ENCODE peak calls at places on chromosomes 3 and 15, in nine cellular contexts. J is lower leg skin, E is astrocyte of the spinal cord, L is mesenchymal stem cell, X is right atrium auricular region, Z is stomach, I is NB4, K is Peyer's patch, G is A549. U is an unnamed sample.

GRCh38 chr3:132256984-132257383 is 60.2 kb upstream of the ACP3 start:
- DNase-seq in J (no peak), E (peak), L (peak), X (no peak), Z (peak), I (peak), K (no peak), G (peak), U (peak)

GRCh38 chr3:42097166-42097946 is 6.2 kb downstream of the TRAK1 start:
- DNase-seq in J (no peak), E (peak), L (peak), X (peak), Z (no peak), I (no peak), K (no peak), G (no peak), U (peak)

GRCh38 chr3:52052831-52053306 is 3.5 kb downstream of the DUSP7 start:
- DNase-seq in J (peak), E (peak), L (peak), X (peak), Z (peak), I (peak), K (peak), G (peak), U (peak)

GRCh38 chr15:58442122-58442521 is 10.3 kb downstream of the LIPC start:
- DNase-seq in J (no peak), E (no peak), L (no peak), X (no peak), Z (no peak), I (no peak), K (no peak), G (peak), U (no peak)

GRCh38 chr3:196694202-196694638 is 17.8 kb downstream of the CEP19 start:
- DNase-seq in J (no peak), E (no peak), L (no peak), X (no peak), Z (no peak), I (peak), K (no peak), G (peak), U (no peak)

GRCh38 chr3:196563721-196564225 is 4.6 kb downstream of the WDR53 start:
- DNase-seq in J (no peak), E (peak), L (peak), X (no peak), Z (no peak), I (peak), K (no peak), G (peak), U (peak)

GRCh38 chr3:149936812-149937230 is 33.9 kb downstream of the PFN2 start:
- DNase-seq in J (no peak), E (peak), L (peak), X (no peak), Z (peak), I (peak), K (no peak), G (peak), U (peak)

GRCh38 chr3:164779816-164780215 is 298.5 kb downstream of the SI start:
- DNase-seq in J (no peak), E (no peak), L (peak), X (no peak), Z (no peak), I (no peak), K (no peak), G (peak), U (no peak)

GRCh38 chr3:20256144-20256543 is 70.1 kb upstream of the SGO1 start:
- DNase-seq in J (no peak), E (peak), L (no peak), X (no peak), Z (no peak), I (no peak), K (no peak), G (no peak), U (no peak)

GRCh38 chr3:42129014-42129953 is 38.1 kb downstream of the TRAK1 start:
- DNase-seq in J (no peak), E (peak), L (peak), X (no peak), Z (peak), I (no peak), K (peak), G (peak), U (peak)

GRCh38 chr3:11582123-11582968 is 61.4 kb downstream of the VGLL4 start:
- DNase-seq in J (peak), E (peak), L (peak), X (peak), Z (peak), I (no peak), K (no peak), G (no peak), U (peak)
- H3K4me3 ChIP-seq in J (no peak), E (peak), L (no peak), X (peak), Z (peak), I (no peak), K (peak), G (no peak), U (peak)

DNA sequence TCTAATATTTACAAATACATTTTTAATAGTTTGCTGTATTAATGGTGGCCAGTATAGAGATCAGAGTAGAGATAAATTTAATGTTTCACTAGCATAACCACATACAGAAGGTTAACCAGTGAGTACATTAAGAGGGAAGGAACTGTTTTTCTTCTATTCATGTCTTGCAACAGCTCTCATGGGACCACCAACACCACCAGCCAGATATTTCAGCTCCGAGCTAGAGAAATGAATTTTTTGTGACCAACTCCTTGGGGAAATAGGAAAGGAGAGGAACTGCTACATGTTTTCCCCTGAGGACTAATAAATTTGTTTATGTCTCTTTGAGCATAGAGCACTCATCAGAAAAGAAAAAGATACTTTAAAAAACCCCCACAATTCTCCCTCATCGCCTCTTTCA is 247.5 kb downstream of the MBNL1 start:
- DNase-seq in J (no peak), E (no peak), L (no peak), X (no peak), Z (no peak), I (peak), K (no peak), G (no peak), U (no peak)
- H3K4me3 ChIP-seq in J (no peak), E (no peak), L (no peak), X (no peak), Z (no peak), I (no peak), K (no peak), G (no peak), U (no peak)

DNA sequence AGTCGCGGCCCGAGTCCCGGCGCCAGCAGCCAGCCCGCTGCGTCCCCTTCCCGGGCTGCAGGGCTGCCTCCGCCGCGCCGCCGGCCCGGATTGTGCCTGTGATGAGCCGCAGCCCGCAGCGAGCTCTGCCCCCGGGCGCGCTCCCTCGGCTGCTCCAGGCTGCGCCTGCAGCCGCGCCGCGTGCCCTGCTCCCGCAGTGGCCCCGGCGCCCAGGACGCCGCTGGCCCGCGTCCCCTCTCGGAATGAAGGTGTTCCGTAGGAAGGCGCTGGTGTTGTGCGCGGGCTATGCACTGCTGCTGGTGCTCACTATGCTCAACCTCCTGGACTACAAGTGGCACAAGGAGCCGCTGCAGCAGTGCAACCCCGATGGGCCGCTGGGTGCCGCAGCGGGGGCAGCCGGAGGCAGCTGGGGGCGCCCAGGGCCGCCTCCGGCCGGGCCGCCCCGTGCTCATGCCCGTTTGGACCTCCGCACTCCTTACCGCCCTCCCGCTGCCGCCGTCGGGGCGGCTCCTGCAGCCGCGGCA is 1.2 kb downstream of the CHST2 start:
- DNase-seq in J (no peak), E (peak), L (peak), X (no peak), Z (peak), I (peak), K (peak), G (peak), U (peak)
- H3K4me3 ChIP-seq in J (peak), E (peak), L (peak), X (peak), Z (peak), I (peak), K (peak), G (peak), U (peak)

GRCh38 chr3:96813820-96814580 is 394 bp upstream of the EPHA6 start:
- DNase-seq in J (peak), E (peak), L (peak), X (peak), Z (peak), I (no peak), K (no peak), G (peak), U (peak)

GRCh38 chr3:96813134-96813819 is 1.1 kb upstream of the EPHA6 start:
- DNase-seq in J (peak), E (peak), L (peak), X (peak), Z (peak), I (peak), K (peak), G (peak), U (peak)

GRCh38 chr3:96814581-96815567 is at the start of gene EPHA6:
- DNase-seq in J (no peak), E (no peak), L (no peak), X (no peak), Z (no peak), I (no peak), K (no peak), G (no peak), U (no peak)
- H3K4me3 ChIP-seq in J (peak), E (peak), L (peak), X (peak), Z (peak), I (no peak), K (peak), G (peak), U (peak)

DNA sequence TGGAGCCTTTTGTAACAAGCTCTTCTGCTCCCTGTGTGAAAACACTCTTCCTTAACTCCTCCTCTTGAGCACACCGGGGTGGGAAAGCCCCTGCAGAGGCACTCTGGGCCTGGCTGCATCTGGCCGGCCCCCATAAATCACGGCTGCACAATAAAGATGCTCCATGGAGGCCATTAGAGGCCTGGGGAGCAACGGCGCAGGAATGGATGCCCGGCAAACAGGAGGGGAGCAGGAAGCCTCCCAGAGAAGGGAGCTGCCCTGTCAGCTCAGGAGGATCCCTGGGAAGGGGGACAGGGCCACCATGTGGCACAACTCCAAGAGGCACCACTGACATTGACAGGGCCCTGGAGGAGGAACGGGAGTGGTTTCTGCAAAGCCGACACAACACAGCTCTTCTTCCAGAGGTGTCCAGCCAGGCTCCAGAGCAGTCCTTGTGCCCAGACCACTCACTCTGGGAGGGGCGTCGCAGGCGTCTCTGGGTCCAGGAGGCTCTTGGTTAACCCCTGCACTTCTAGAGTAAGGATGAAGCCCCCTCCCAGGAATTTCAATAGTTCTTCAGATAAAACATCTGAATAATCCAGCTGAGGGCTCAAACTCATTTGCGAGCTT is 509.2 kb upstream of the PPP2R3A start:
- DNase-seq in J (no peak), E (no peak), L (no peak), X (no peak), Z (no peak), I (peak), K (no peak), G (no peak), U (no peak)
- H3K4me3 ChIP-seq in J (no peak), E (no peak), L (no peak), X (no peak), Z (no peak), I (no peak), K (no peak), G (no peak), U (no peak)

DNA sequence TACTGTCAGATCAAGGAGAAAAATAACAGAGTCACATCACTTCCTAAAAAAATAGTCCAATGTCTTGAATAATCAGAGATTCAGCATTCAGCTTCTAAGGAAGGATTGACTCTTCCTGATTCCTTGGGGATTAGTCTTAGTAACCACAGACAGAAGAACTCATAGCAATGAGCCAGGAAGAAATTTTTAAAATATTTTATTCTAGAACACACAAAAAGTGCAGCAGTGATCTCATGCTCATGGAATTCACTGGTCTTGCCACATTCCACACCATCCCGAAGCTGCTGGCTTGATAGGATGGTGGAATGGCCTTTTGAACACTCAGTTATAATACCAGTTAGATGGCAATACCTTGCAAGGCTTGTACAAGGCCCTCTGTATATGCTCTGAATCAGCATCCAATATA is 43.0 kb upstream of the ABI3BP start:
- DNase-seq in J (no peak), E (peak), L (peak), X (peak), Z (no peak), I (no peak), K (no peak), G (peak), U (peak)
- H3K4me3 ChIP-seq in J (no peak), E (no peak), L (no peak), X (no peak), Z (no peak), I (no peak), K (no peak), G (no peak), U (no peak)

GRCh38 chr15:84761534-84762190 is 13.3 kb downstream of the ZNF592 start:
- DNase-seq in J (no peak), E (no peak), L (no peak), X (no peak), Z (no peak), I (no peak), K (no peak), G (no peak), U (no peak)
- H3K4me3 ChIP-seq in J (no peak), E (no peak), L (no peak), X (no peak), Z (no peak), I (no peak), K (no peak), G (no peak), U (no peak)

GRCh38 chr3:69542265-69543079 is 156.6 kb upstream of the FRMD4B start:
- DNase-seq in J (peak), E (no peak), L (peak), X (no peak), Z (no peak), I (no peak), K (no peak), G (peak), U (no peak)
- H3K4me3 ChIP-seq in J (peak), E (no peak), L (peak), X (peak), Z (peak), I (no peak), K (peak), G (peak), U (peak)

GRCh38 chr3:159458982-159459381 is 529.7 kb upstream of the IL12A start:
- DNase-seq in J (no peak), E (no peak), L (no peak), X (no peak), Z (no peak), I (no peak), K (no peak), G (no peak), U (no peak)

GRCh38 chr3:159453036-159453435 is 535.6 kb upstream of the IL12A start:
- DNase-seq in J (no peak), E (no peak), L (no peak), X (no peak), Z (no peak), I (no peak), K (no peak), G (no peak), U (no peak)

GRCh38 chr3:159455741-159456181 is 532.9 kb upstream of the IL12A start:
- DNase-seq in J (no peak), E (no peak), L (no peak), X (no peak), Z (no peak), I (no peak), K (no peak), G (no peak), U (peak)

GRCh38 chr3:159458010-159458409 is 530.6 kb upstream of the IL12A start:
- DNase-seq in J (no peak), E (peak), L (peak), X (no peak), Z (no peak), I (no peak), K (no peak), G (peak), U (peak)
- H3K4me3 ChIP-seq in J (no peak), E (no peak), L (no peak), X (no peak), Z (no peak), I (no peak), K (no peak), G (no peak), U (no peak)

U was measured in brain microvascular endothelial cell.